ENCODE peak calls at places on chromosomes 7 and 10, in six cellular contexts. A is GM03348; E is HEK293T; H is T-helper 1 cell; B is activated CD4-positive, alpha-beta T cell treated with anti-CD3 and anti-CD28 coated beads, Interleukin-2, amount 50 U/mL, for 1 hour; Q is germinal center. J is an unnamed sample.

GRCh38 chr10:123464428-123465323 is 201.5 kb upstream of the GPR26 start:
- DNase-seq in A (no peak), E (no peak), H (no peak), B (no peak), Q (no peak), J (peak; percentile 10)

GRCh38 chr7:20219446-20220292 is 2.5 kb upstream of the MACC1 start:
- DNase-seq in A (peak; percentile 18), E (no peak), H (no peak), B (peak; percentile 3), Q (peak; percentile 67), J (peak; percentile 72)

GRCh38 chr10:1036341-1036791 is 10.7 kb upstream of the IDI2 start:
- DNase-seq in A (no peak), E (no peak), H (no peak), B (no peak), Q (no peak), J (no peak)

GRCh38 chr7:138603549-138604324 is 97.4 kb downstream of the SVOPL start:
- DNase-seq in A (no peak), E (no peak), H (no peak), B (no peak), Q (no peak), J (no peak)

GRCh38 chr7:34277801-34278195 is 372.5 kb downstream of the BMPER start:
- DNase-seq in A (no peak), E (no peak), H (no peak), B (no peak), Q (no peak), J (no peak)

GRCh38 chr7:106609416-106609815 is 51.5 kb downstream of the CCDC71L start:
- DNase-seq in A (peak; percentile 53), E (no peak), H (no peak), B (no peak), Q (no peak), J (no peak)

GRCh38 chr10:570631-571565 is 118.6 kb downstream of the DIP2C start:
- DNase-seq in A (no peak), E (no peak), H (no peak), B (no peak), Q (no peak), J (no peak)

GRCh38 chr10:58384095-58384494 is 1.1 kb upstream of the TFAM start:
- DNase-seq in A (no peak), E (no peak), H (no peak), B (no peak), Q (peak; percentile 54), J (peak; percentile 67)

GRCh38 chr7:25565949-25566348 is 337.7 kb upstream of the NPVF start:
- DNase-seq in A (peak; percentile 71), E (peak; percentile 46), H (peak; percentile 33), B (peak; percentile 67), Q (peak; percentile 67), J (peak; percentile 72)

GRCh38 chr10:621981-622740 is 67.3 kb downstream of the DIP2C start:
- DNase-seq in A (no peak), E (no peak), H (no peak), B (no peak), Q (no peak), J (peak; percentile 59)

GRCh38 chr7:50369408-50370026 is 65.0 kb downstream of the IKZF1 start:
- DNase-seq in A (no peak), E (peak; percentile 31), H (peak; percentile 32), B (peak; percentile 39), Q (peak; percentile 63), J (no peak)

GRCh38 chr10:52053522-52053921 is 260.6 kb upstream of the DKK1 start:
- DNase-seq in A (no peak), E (no peak), H (no peak), B (no peak), Q (no peak), J (no peak)

GRCh38 chr7:134651991-134652390 is 5.3 kb downstream of the BPGM start:
- DNase-seq in A (no peak), E (no peak), H (no peak), B (no peak), Q (no peak), J (no peak)

GRCh38 chr7:3103614-3104399 is 60.1 kb upstream of the CARD11 start:
- DNase-seq in A (no peak), E (no peak), H (no peak), B (no peak), Q (no peak), J (peak; percentile 75)

GRCh38 chr7:106560482-106560881 is 100.5 kb downstream of the CCDC71L start:
- DNase-seq in A (no peak), E (no peak), H (no peak), B (no peak), Q (no peak), J (no peak)

GRCh38 chr7:31175672-31176071 is 123.6 kb downstream of the ADCYAP1R1 start:
- DNase-seq in A (no peak), E (peak; percentile 23), H (no peak), B (no peak), Q (no peak), J (no peak)

GRCh38 chr10:131109746-131110145 is 201.8 kb downstream of the TCERG1L start:
- DNase-seq in A (no peak), E (no peak), H (no peak), B (no peak), Q (no peak), J (no peak)

GRCh38 chr10:102132193-102132562 is 662 bp upstream of the PPRC1 start:
- DNase-seq in A (no peak), E (no peak), H (no peak), B (no peak), Q (no peak), J (no peak)

GRCh38 chr10:86331861-86332260 is 34.7 kb downstream of the GRID1 start:
- DNase-seq in A (no peak), E (no peak), H (no peak), B (no peak), Q (no peak), J (no peak)

GRCh38 chr10:44333511-44333910 is 51.4 kb downstream of the CXCL12 start:
- DNase-seq in A (no peak), E (no peak), H (no peak), B (no peak), Q (no peak), J (no peak)

GRCh38 chr7:29146888-29147609 is 712 bp upstream of the CPVL start:
- DNase-seq in A (no peak), E (peak; percentile 30), H (no peak), B (no peak), Q (no peak), J (no peak)

GRCh38 chr7:143126146-143126545 is 5.7 kb upstream of the PIP start:
- DNase-seq in A (peak; percentile 31), E (no peak), H (no peak), B (no peak), Q (no peak), J (peak; percentile 37)

GRCh38 chr7:149422914-149423285 is 38.0 kb downstream of the ZNF777 start:
- DNase-seq in A (no peak), E (no peak), H (peak; percentile 20), B (peak; percentile 15), Q (peak; percentile 39), J (no peak)

GRCh38 chr10:101230185-101230917 is 1.1 kb upstream of the LBX1 start:
- DNase-seq in A (peak; percentile 36), E (peak; percentile 75), H (no peak), B (no peak), Q (no peak), J (no peak)

GRCh38 chr7:150784120-150784736 is 15.9 kb downstream of the TMEM176B start:
- DNase-seq in A (no peak), E (no peak), H (no peak), B (no peak), Q (no peak), J (no peak)

GRCh38 chr10:44510716-44511115 is 125.8 kb upstream of the CXCL12 start:
- DNase-seq in A (peak; percentile 81), E (no peak), H (no peak), B (no peak), Q (no peak), J (no peak)

GRCh38 chr10:77328272-77328816 is 309.3 kb downstream of the KCNMA1 start:
- DNase-seq in A (peak; percentile 38), E (peak; percentile 32), H (no peak), B (no peak), Q (no peak), J (no peak)

GRCh38 chr10:75739454-75740143 is 308.2 kb downstream of the LRMDA start:
- DNase-seq in A (no peak), E (no peak), H (no peak), B (no peak), Q (no peak), J (no peak)

GRCh38 chr10:110774069-110775021 is 97.4 kb upstream of the PDCD4 start:
- DNase-seq in A (peak; percentile 82), E (no peak), H (no peak), B (no peak), Q (no peak), J (no peak)

GRCh38 chr10:29542723-29543122 is 92.0 kb downstream of the SVIL start:
- DNase-seq in A (no peak), E (no peak), H (no peak), B (no peak), Q (no peak), J (no peak)

GRCh38 chr10:108783897-108784296 is 1139.4 kb downstream of the XPNPEP1 start:
- DNase-seq in A (peak; percentile 23), E (peak; percentile 27), H (no peak), B (no peak), Q (peak; percentile 9), J (peak; percentile 23)

GRCh38 chr10:61452655-61453641 is at the start of gene TMEM26:
- DNase-seq in A (peak; percentile 57), E (no peak), H (no peak), B (no peak), Q (no peak), J (no peak)

GRCh38 chr7:157691521-157692155 is 354.8 kb downstream of the DNAJB6 start:
- DNase-seq in A (no peak), E (no peak), H (no peak), B (no peak), Q (no peak), J (peak; percentile 26)

GRCh38 chr10:16735626-16736025 is 81.6 kb downstream of the RSU1 start:
- DNase-seq in A (no peak), E (no peak), H (no peak), B (no peak), Q (no peak), J (no peak)

GRCh38 chr7:1432411-1433082 is 26.7 kb downstream of the MICALL2 start:
- DNase-seq in A (peak; percentile 89), E (peak; percentile 77), H (peak; percentile 61), B (peak; percentile 81), Q (peak; percentile 76), J (peak; percentile 31)

GRCh38 chr7:134174797-134175261 is 47.7 kb downstream of the LRGUK start:
- DNase-seq in A (peak; percentile 68), E (no peak), H (no peak), B (no peak), Q (no peak), J (no peak)

GRCh38 chr10:88616250-88616977 is 29.9 kb downstream of the LIPJ start:
- DNase-seq in A (no peak), E (no peak), H (no peak), B (no peak), Q (no peak), J (peak; percentile 20)